ENCODE peak calls at places on chromosomes 6 and 20, in ten cellular contexts. S is iPS DF 6.9, W is HCT116, B is left ventricle myocardium inferior, P is GM23248, O is PC-9, C is tibial nerve, Q is body of pancreas, J is stomach, Z is IMR-90. F is an unnamed sample.

GRCh38 chr6:147675281-147675680 is 166.8 kb downstream of the SAMD5 start:
- DNase-seq in P (peak; percentile 2), W (no peak), Z (peak; percentile 89), J (no peak), C (no peak), S (no peak), B (no peak), O (no peak), Q (no peak), F (no peak)

GRCh38 chr6:38639498-38640215 is at the start of gene BTBD9:
- DNase-seq in P (peak; percentile 94), Z (peak; percentile 83), O (peak; percentile 58), S (peak; percentile 68), J (peak; percentile 84), Q (peak; percentile 80), W (peak; percentile 69), B (peak; percentile 84), C (peak; percentile 65), F (peak; percentile 84)

GRCh38 chr20:60787264-60787663 is 464.8 kb upstream of the CDH4 start:
- DNase-seq in J (no peak), S (no peak), Z (no peak), O (no peak), W (no peak), B (no peak), Q (no peak), C (no peak), P (peak; percentile 31), F (no peak)

GRCh38 chr6:75230484-75231325 is 12.9 kb downstream of the COX7A2 start:
- DNase-seq in J (no peak), Z (peak; percentile 67), W (peak; percentile 44), P (peak; percentile 81), Q (peak; percentile 42), C (no peak), S (no peak), B (no peak), O (no peak), F (no peak)

GRCh38 chr20:61803416-61803902 is 262.2 kb downstream of the TAF4 start:
- DNase-seq in W (no peak), Z (no peak), O (no peak), C (no peak), Q (no peak), B (peak; percentile 0), P (peak; percentile 11), J (no peak), S (no peak), F (no peak)

GRCh38 chr6:146543940-146544661 is 468 bp downstream of the RAB32 start:
- DNase-seq in W (no peak), B (peak; percentile 30), Q (peak; percentile 60), O (no peak), Z (peak; percentile 38), C (peak; percentile 18), S (no peak), J (peak; percentile 49), P (peak; percentile 72), F (peak; percentile 0)

GRCh38 chr6:10099648-10100047 is 315.2 kb downstream of the TFAP2A start:
- DNase-seq in P (no peak), O (no peak), J (no peak), S (no peak), C (no peak), Q (no peak), B (no peak), Z (no peak), W (no peak), F (no peak)

GRCh38 chr6:50966532-50966931 is 147.9 kb downstream of the TFAP2B start:
- DNase-seq in Z (no peak), J (no peak), P (no peak), B (no peak), C (no peak), O (no peak), W (no peak), S (no peak), Q (no peak), F (no peak)

GRCh38 chr6:14258695-14259655 is 141.4 kb downstream of the CD83 start:
- DNase-seq in O (no peak), C (no peak), J (no peak), B (no peak), Q (no peak), W (no peak), Z (peak; percentile 3), S (no peak), P (no peak), F (no peak)

GRCh38 chr6:80088637-80089036 is 17.8 kb upstream of the BCKDHB start:
- DNase-seq in S (no peak), C (no peak), Q (no peak), W (no peak), P (no peak), Z (no peak), B (no peak), J (no peak), O (no peak), F (no peak)

GRCh38 chr20:59074456-59074855 is 31.9 kb upstream of the PRELID3B start:
- DNase-seq in C (no peak), Q (no peak), W (no peak), P (no peak), J (no peak), S (no peak), Z (peak; percentile 79), B (no peak), O (peak; percentile 87), F (no peak)

GRCh38 chr6:43290353-43290904 is 7.6 kb upstream of the SLC22A7 start:
- DNase-seq in O (no peak), Q (no peak), B (no peak), J (no peak), S (no peak), Z (no peak), W (no peak), P (no peak), C (no peak), F (no peak)

DNA sequence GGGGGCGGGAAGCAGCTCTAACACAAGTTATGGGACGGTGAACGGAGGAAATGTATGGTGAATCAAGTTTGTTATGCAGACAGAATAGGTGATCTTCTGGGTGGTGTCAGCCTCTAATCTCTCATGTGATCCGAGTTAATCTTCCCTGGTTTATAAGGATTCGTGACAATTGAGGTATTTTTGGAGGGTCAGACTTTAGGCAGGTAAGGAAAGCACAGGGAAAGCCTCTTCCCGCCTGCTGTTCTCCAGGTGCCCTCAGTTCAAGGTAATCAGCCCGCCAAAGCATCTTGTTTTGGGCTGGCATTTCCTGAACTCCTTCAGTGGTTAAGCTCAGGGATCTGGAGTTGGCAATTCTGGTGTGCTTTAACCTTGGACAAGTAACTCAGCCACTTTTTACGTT is 1.2 kb downstream of the CSTF1 start:
- DNase-seq in J (no peak), Z (no peak), W (no peak), S (no peak), Q (no peak), P (no peak), O (no peak), B (no peak), C (no peak), F (no peak)
- H3K27me3 ChIP-seq in J (no peaks in the 10 kb centered on the region), Z (no peaks in the 10 kb centered on the region), W (no peaks in the 10 kb centered on the region), S (no peaks in the 10 kb centered on the region), Q (no peaks in the 10 kb centered on the region), P (no peaks in the 10 kb centered on the region), O (no peaks in the 10 kb centered on the region), B (no peaks in the 10 kb centered on the region), C (no peaks in the 10 kb centered on the region), F (no peaks in the 10 kb centered on the region)

GRCh38 chr20:44747166-44748004 is 1.7 kb downstream of the KCNK15 start:
- DNase-seq in J (peak; percentile 94), W (peak; percentile 89), P (peak; percentile 82), Z (peak; percentile 53), O (peak; percentile 94), B (peak; percentile 67), S (peak; percentile 84), Q (peak; percentile 84), C (peak; percentile 62), F (peak; percentile 48)

GRCh38 chr20:44750081-44750805 is 4.6 kb downstream of the KCNK15 start:
- DNase-seq in S (no peak), P (no peak), O (no peak), W (no peak), Z (no peak), Q (peak; percentile 21), J (no peak), C (no peak), B (no peak), F (no peak)

GRCh38 chr20:44746367-44747165 is 901 bp downstream of the KCNK15 start:
- DNase-seq in S (no peak), W (no peak), Z (no peak), C (no peak), B (no peak), Q (peak; percentile 41), O (no peak), J (peak; percentile 35), P (peak; percentile 40), F (no peak)

GRCh38 chr20:44745560-44746366 is at the start of gene KCNK15:
- DNase-seq in O (no peak), Z (peak; percentile 17), B (peak; percentile 55), P (peak; percentile 71), Q (peak; percentile 31), S (no peak), W (no peak), C (no peak), J (peak; percentile 62), F (no peak)

DNA sequence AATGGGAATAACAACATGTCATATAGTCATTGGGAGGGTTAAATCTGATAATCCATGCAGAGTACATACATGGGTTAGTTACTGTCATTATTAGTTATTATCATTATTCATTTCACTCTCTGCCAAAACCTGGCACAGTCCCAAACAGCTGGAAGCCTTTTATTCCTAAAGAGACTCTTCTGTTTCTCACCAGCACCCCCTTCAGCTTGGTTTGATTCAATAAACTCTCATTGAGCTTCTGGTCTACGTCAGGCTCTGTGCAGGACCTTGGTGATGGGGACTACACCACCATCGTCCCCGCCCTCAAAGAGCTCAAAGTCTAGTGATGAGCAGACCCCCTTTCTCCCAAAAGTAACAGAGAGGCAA is 2.3 kb downstream of the KCNK15 start:
- DNase-seq in W (peak; percentile 18), C (no peak), O (no peak), S (no peak), P (peak; percentile 34), Q (no peak), J (no peak), B (no peak), Z (no peak), F (no peak)
- H3K4me3 ChIP-seq in W (no peak overlapping the region), C (no peak overlapping the region), O (no peak overlapping the region), S (no peak overlapping the region), P (no peak overlapping the region), Q (no peak overlapping the region), J (no peak overlapping the region), B (no peak overlapping the region), Z (no peak overlapping the region), F (no peak overlapping the region)

DNA sequence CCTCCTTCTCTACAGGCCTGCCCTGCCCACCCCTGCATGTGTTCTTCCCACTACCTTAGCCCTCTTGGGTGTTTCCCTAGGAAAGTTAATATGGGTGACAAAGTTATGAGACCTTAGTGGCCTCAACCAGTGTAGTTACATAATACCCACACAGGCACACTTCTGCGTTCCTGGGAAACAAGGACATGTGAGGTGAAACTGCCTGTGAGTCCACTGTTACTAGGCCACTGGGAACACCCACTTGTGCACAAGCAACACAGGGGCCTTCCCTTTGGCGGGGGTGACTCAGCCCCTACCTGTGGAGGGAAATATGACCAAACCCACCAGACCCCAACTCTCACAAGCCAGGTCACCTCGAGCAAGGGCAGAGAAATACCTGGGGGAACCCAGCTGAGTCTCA is 12.8 kb downstream of the PI16 start:
- DNase-seq in W (no peak), B (no peak), Q (no peak), Z (no peak), O (no peak), C (no peak), S (no peak), J (no peak), P (no peak), F (no peak)
- H3K27ac ChIP-seq in W (no peak overlapping the region), B (peak overlapping the region; percentile 85), Q (no peak overlapping the region), Z (no peak overlapping the region), O (no peak overlapping the region), C (peak overlapping the region; percentile 25), S (no peak overlapping the region), J (no peak overlapping the region), P (no peak overlapping the region), F (no peak overlapping the region)

GRCh38 chr20:2797136-2797983 is 3.1 kb downstream of the CPXM1 start:
- DNase-seq in C (no peak), B (no peak), S (no peak), Q (no peak), W (no peak), Z (no peak), P (no peak), J (no peak), O (no peak), F (no peak)
- H3K27me3 ChIP-seq in C (no peaks in the 10 kb centered on the region), B (peaks cover 100% of the 10 kb centered on the region), S (peaks cover 13% of the 10 kb centered on the region), Q (no peaks in the 10 kb centered on the region), W (peaks cover 8% of the 10 kb centered on the region), Z (peaks cover 42% of the 10 kb centered on the region), P (peaks cover 41% of the 10 kb centered on the region), J (peaks cover 95% of the 10 kb centered on the region), O (peaks cover 36% of the 10 kb centered on the region), F (peaks cover 6% of the 10 kb centered on the region)